ENCODE peak calls at places on chromosomes 4 and X, in six cellular contexts. One of them, this sample, is unnamed.

GRCh38 chr4:136742330-136742729 is 790.0 kb downstream of the PCDH18 start:
- DNase-seq in activated effector memory CD4-positive, alpha-beta T cell treated with Interleukin-2 at 50 U/mL for 16 hours: no peak
- DNase-seq in heart left ventricle: no peak
- DNase-seq in T-helper 1 cell: no peak
- DNase-seq in iris pigment epithelial cell: peak; percentile 49
- DNase-seq in neuronal stem cell: no peak
- DNase-seq in this sample: no peak

GRCh38 chrX:74536142-74537010 is 78.0 kb downstream of the RLIM start:
- DNase-seq in activated effector memory CD4-positive, alpha-beta T cell treated with Interleukin-2 at 50 U/mL for 16 hours: peak; percentile 6
- DNase-seq in heart left ventricle: peak; percentile 92
- DNase-seq in T-helper 1 cell: peak; percentile 24
- DNase-seq in iris pigment epithelial cell: peak; percentile 85
- DNase-seq in neuronal stem cell: no peak
- DNase-seq in this sample: peak; percentile 70

GRCh38 chrX:101191217-101191750 is 28.3 kb upstream of the DRP2 start:
- DNase-seq in activated effector memory CD4-positive, alpha-beta T cell treated with Interleukin-2 at 50 U/mL for 16 hours: no peak
- DNase-seq in heart left ventricle: no peak
- DNase-seq in T-helper 1 cell: no peak
- DNase-seq in iris pigment epithelial cell: no peak
- DNase-seq in neuronal stem cell: peak; percentile 31
- DNase-seq in this sample: peak; percentile 69

GRCh38 chr4:153326513-153326912 is 18.0 kb upstream of the MND1 start:
- DNase-seq in activated effector memory CD4-positive, alpha-beta T cell treated with Interleukin-2 at 50 U/mL for 16 hours: no peak
- DNase-seq in heart left ventricle: no peak
- DNase-seq in T-helper 1 cell: no peak
- DNase-seq in iris pigment epithelial cell: peak; percentile 54
- DNase-seq in neuronal stem cell: no peak
- DNase-seq in this sample: no peak

GRCh38 chr4:44438687-44439086 is 9.9 kb downstream of the KCTD8 start:
- DNase-seq in activated effector memory CD4-positive, alpha-beta T cell treated with Interleukin-2 at 50 U/mL for 16 hours: no peak
- DNase-seq in heart left ventricle: no peak
- DNase-seq in T-helper 1 cell: no peak
- DNase-seq in iris pigment epithelial cell: no peak
- DNase-seq in neuronal stem cell: no peak
- DNase-seq in this sample: no peak

GRCh38 chr4:163649557-163650091 is 155.1 kb downstream of the TMA16 start:
- DNase-seq in activated effector memory CD4-positive, alpha-beta T cell treated with Interleukin-2 at 50 U/mL for 16 hours: no peak
- DNase-seq in heart left ventricle: no peak
- DNase-seq in T-helper 1 cell: no peak
- DNase-seq in iris pigment epithelial cell: peak; percentile 3
- DNase-seq in neuronal stem cell: no peak
- DNase-seq in this sample: no peak

GRCh38 chrX:82141942-82142341 is 940.0 kb downstream of the SH3BGRL start:
- DNase-seq in activated effector memory CD4-positive, alpha-beta T cell treated with Interleukin-2 at 50 U/mL for 16 hours: peak; percentile 0
- DNase-seq in heart left ventricle: no peak
- DNase-seq in T-helper 1 cell: peak; percentile 48
- DNase-seq in iris pigment epithelial cell: no peak
- DNase-seq in neuronal stem cell: no peak
- DNase-seq in this sample: no peak

GRCh38 chr4:140790765-140791164 is 34.6 kb upstream of the TBC1D9 start:
- DNase-seq in activated effector memory CD4-positive, alpha-beta T cell treated with Interleukin-2 at 50 U/mL for 16 hours: no peak
- DNase-seq in heart left ventricle: no peak
- DNase-seq in T-helper 1 cell: no peak
- DNase-seq in iris pigment epithelial cell: peak; percentile 12
- DNase-seq in neuronal stem cell: no peak
- DNase-seq in this sample: no peak

GRCh38 chr4:112748352-112748900 is 111.5 kb downstream of the LARP7 start:
- DNase-seq in activated effector memory CD4-positive, alpha-beta T cell treated with Interleukin-2 at 50 U/mL for 16 hours: no peak
- DNase-seq in heart left ventricle: no peak
- DNase-seq in T-helper 1 cell: no peak
- DNase-seq in iris pigment epithelial cell: no peak
- DNase-seq in neuronal stem cell: no peak
- DNase-seq in this sample: no peak

GRCh38 chr4:187993827-187994226 is 1.7 kb upstream of the ZFP42 start:
- DNase-seq in activated effector memory CD4-positive, alpha-beta T cell treated with Interleukin-2 at 50 U/mL for 16 hours: no peak
- DNase-seq in heart left ventricle: no peak
- DNase-seq in T-helper 1 cell: no peak
- DNase-seq in iris pigment epithelial cell: peak; percentile 48
- DNase-seq in neuronal stem cell: no peak
- DNase-seq in this sample: no peak

GRCh38 chr4:27398911-27399310 is 538.3 kb downstream of the STIM2 start:
- DNase-seq in activated effector memory CD4-positive, alpha-beta T cell treated with Interleukin-2 at 50 U/mL for 16 hours: no peak
- DNase-seq in heart left ventricle: no peak
- DNase-seq in T-helper 1 cell: no peak
- DNase-seq in iris pigment epithelial cell: peak; percentile 1
- DNase-seq in neuronal stem cell: no peak
- DNase-seq in this sample: no peak

GRCh38 chr4:55866290-55866907 is 13.0 kb downstream of the EXOC1 start:
- DNase-seq in activated effector memory CD4-positive, alpha-beta T cell treated with Interleukin-2 at 50 U/mL for 16 hours: no peak
- DNase-seq in heart left ventricle: no peak
- DNase-seq in T-helper 1 cell: peak; percentile 41
- DNase-seq in iris pigment epithelial cell: peak; percentile 98
- DNase-seq in neuronal stem cell: no peak
- DNase-seq in this sample: no peak

GRCh38 chr4:105304085-105304484 is 157.4 kb downstream of the TET2 start:
- DNase-seq in activated effector memory CD4-positive, alpha-beta T cell treated with Interleukin-2 at 50 U/mL for 16 hours: no peak
- DNase-seq in heart left ventricle: no peak
- DNase-seq in T-helper 1 cell: no peak
- DNase-seq in iris pigment epithelial cell: no peak
- DNase-seq in neuronal stem cell: no peak
- DNase-seq in this sample: no peak

GRCh38 chr4:89661490-89661889 is 175.5 kb downstream of the SNCA start:
- DNase-seq in activated effector memory CD4-positive, alpha-beta T cell treated with Interleukin-2 at 50 U/mL for 16 hours: no peak
- DNase-seq in heart left ventricle: no peak
- DNase-seq in T-helper 1 cell: no peak
- DNase-seq in iris pigment epithelial cell: peak; percentile 80
- DNase-seq in neuronal stem cell: no peak
- DNase-seq in this sample: no peak

GRCh38 chr4:175661437-175661836 is 150.6 kb downstream of the GPM6A start:
- DNase-seq in activated effector memory CD4-positive, alpha-beta T cell treated with Interleukin-2 at 50 U/mL for 16 hours: no peak
- DNase-seq in heart left ventricle: no peak
- DNase-seq in T-helper 1 cell: no peak
- DNase-seq in iris pigment epithelial cell: no peak
- DNase-seq in neuronal stem cell: no peak
- DNase-seq in this sample: no peak

GRCh38 chrX:23952984-23953907 is 45.4 kb downstream of the CXorf58 start:
- DNase-seq in activated effector memory CD4-positive, alpha-beta T cell treated with Interleukin-2 at 50 U/mL for 16 hours: peak; percentile 33
- DNase-seq in heart left ventricle: no peak
- DNase-seq in T-helper 1 cell: peak; percentile 82
- DNase-seq in iris pigment epithelial cell: peak; percentile 7
- DNase-seq in neuronal stem cell: no peak
- DNase-seq in this sample: no peak

GRCh38 chr4:48778431-48779094 is 1.5 kb downstream of the FRYL start:
- DNase-seq in activated effector memory CD4-positive, alpha-beta T cell treated with Interleukin-2 at 50 U/mL for 16 hours: no peak
- DNase-seq in heart left ventricle: no peak
- DNase-seq in T-helper 1 cell: peak; percentile 13
- DNase-seq in iris pigment epithelial cell: peak; percentile 87
- DNase-seq in neuronal stem cell: no peak
- DNase-seq in this sample: no peak

GRCh38 chr4:154595807-154596206 is 5.3 kb upstream of the FGA start:
- DNase-seq in activated effector memory CD4-positive, alpha-beta T cell treated with Interleukin-2 at 50 U/mL for 16 hours: no peak
- DNase-seq in heart left ventricle: no peak
- DNase-seq in T-helper 1 cell: no peak
- DNase-seq in iris pigment epithelial cell: peak; percentile 81
- DNase-seq in neuronal stem cell: no peak
- DNase-seq in this sample: no peak

GRCh38 chr4:26235500-26235899 is 85.3 kb upstream of the RBPJ start:
- DNase-seq in activated effector memory CD4-positive, alpha-beta T cell treated with Interleukin-2 at 50 U/mL for 16 hours: no peak
- DNase-seq in heart left ventricle: no peak
- DNase-seq in T-helper 1 cell: no peak
- DNase-seq in iris pigment epithelial cell: peak; percentile 60
- DNase-seq in neuronal stem cell: no peak
- DNase-seq in this sample: no peak

GRCh38 chrX:100410083-100410590 is at the start of gene PCDH19:
- DNase-seq in activated effector memory CD4-positive, alpha-beta T cell treated with Interleukin-2 at 50 U/mL for 16 hours: no peak
- DNase-seq in heart left ventricle: peak; percentile 76
- DNase-seq in T-helper 1 cell: peak; percentile 34
- DNase-seq in iris pigment epithelial cell: peak; percentile 50
- DNase-seq in neuronal stem cell: no peak
- DNase-seq in this sample: peak; percentile 84